ENCODE peak calls at places on chromosomes 1 and 21, in seven cellular contexts. K is T1000; O is dermis microvascular lymphatic vessel endothelial cell; P is astrocyte of the cerebellum; G is activated CD4-positive, alpha-beta T cell treated with anti-CD3 and anti-CD28 coated beads for 48 hours; I is dorsolateral prefrontal cortex; S is H7. D is an unnamed sample.

GRCh38 chr1:108881369-108881768 is 4.6 kb downstream of the GPSM2 start:
- DNase-seq in I (no peak), P (no peak), S (no peak), O (no peak), K (no peak), G (no peak), D (peak; percentile 48)

GRCh38 chr1:89331890-89332289 is 32.0 kb upstream of the GBP6 start:
- DNase-seq in P (no peak), O (no peak), S (no peak), I (no peak), K (no peak), G (no peak), D (no peak)

GRCh38 chr21:45129231-45129923 is 55.0 kb downstream of the ADARB1 start:
- DNase-seq in I (no peak), O (peak; percentile 67), G (no peak), S (no peak), K (no peak), P (no peak), D (peak; percentile 64)

GRCh38 chr1:200510228-200510623 is 100.4 kb upstream of the ZNF281 start:
- DNase-seq in S (peak; percentile 77), P (peak; percentile 83), G (peak; percentile 76), O (peak; percentile 83), I (peak; percentile 69), K (peak; percentile 52), D (peak; percentile 78)

GRCh38 chr1:24138481-24139158 is 4.3 kb downstream of the IL22RA1 start:
- DNase-seq in G (no peak), P (no peak), O (no peak), I (no peak), K (no peak), S (no peak), D (no peak)

GRCh38 chr1:151372411-151372934 is at the start of gene SELENBP1:
- DNase-seq in O (peak; percentile 19), K (no peak), I (peak; percentile 61), P (peak; percentile 15), S (peak; percentile 79), G (no peak), D (peak; percentile 76)

GRCh38 chr1:223765036-223765718 is 52.8 kb downstream of the CAPN2 start:
- DNase-seq in S (no peak), G (no peak), I (peak; percentile 68), P (no peak), O (no peak), K (no peak), D (peak; percentile 34)

GRCh38 chr1:232226197-232226681 is 403.7 kb downstream of the SIPA1L2 start:
- DNase-seq in S (peak; percentile 33), G (peak; percentile 37), K (peak; percentile 68), P (peak; percentile 70), I (no peak), O (no peak), D (peak; percentile 93)

GRCh38 chr1:42947965-42948732 is 10.5 kb downstream of the SLC2A1 start:
- DNase-seq in G (no peak), I (no peak), K (no peak), S (no peak), P (no peak), O (no peak), D (no peak)

GRCh38 chr1:41659159-41659495 is 174.6 kb upstream of the EDN2 start:
- DNase-seq in S (no peak), K (no peak), O (no peak), G (no peak), P (no peak), I (no peak), D (no peak)

GRCh38 chr1:3405974-3406867 is 48.2 kb upstream of the ARHGEF16 start:
- DNase-seq in S (no peak), I (no peak), G (no peak), P (no peak), K (no peak), O (no peak), D (no peak)

GRCh38 chr1:89563957-89564604 is 39.5 kb downstream of the LRRC8B start:
- DNase-seq in S (no peak), K (no peak), I (no peak), G (no peak), P (no peak), O (no peak), D (no peak)

GRCh38 chr1:50959303-50959912 is 659 bp downstream of the FAF1 start:
- DNase-seq in G (no peak), I (peak; percentile 40), P (no peak), S (no peak), O (peak; percentile 58), K (peak; percentile 24), D (peak; percentile 60)

GRCh38 chr1:241702436-241702835 is 50.4 kb downstream of the WDR64 start:
- DNase-seq in P (no peak), O (no peak), S (no peak), K (peak; percentile 31), I (no peak), G (no peak), D (peak; percentile 78)

GRCh38 chr1:180168786-180169640 is 14.3 kb downstream of the QSOX1 start:
- DNase-seq in G (peak; percentile 61), I (no peak), S (peak; percentile 92), O (peak; percentile 64), K (no peak), P (no peak), D (peak; percentile 49)

GRCh38 chr1:235019456-235019855 is 109.2 kb downstream of the TOMM20 start:
- DNase-seq in K (no peak), P (no peak), I (no peak), S (no peak), G (no peak), O (no peak), D (no peak)

GRCh38 chr21:36768496-36768895 is 69.6 kb downstream of the SIM2 start:
- DNase-seq in S (no peak), K (no peak), I (no peak), P (no peak), G (no peak), O (no peak), D (no peak)

GRCh38 chr1:51897699-51898031 is 19.1 kb upstream of the NRDC start:
- DNase-seq in I (no peak), P (peak; percentile 40), G (no peak), S (no peak), K (no peak), O (peak; percentile 84), D (peak; percentile 96)

GRCh38 chr1:168260393-168260792 is 20.3 kb upstream of the TBX19 start:
- DNase-seq in K (no peak), G (no peak), S (no peak), O (no peak), P (no peak), I (no peak), D (no peak)

GRCh38 chr21:34834852-34835501 is 166.2 kb downstream of the CLIC6 start:
- DNase-seq in K (no peak), I (no peak), P (no peak), G (no peak), O (no peak), S (no peak), D (no peak)

GRCh38 chr1:1806890-1807289 is 28.6 kb upstream of the NADK start:
- DNase-seq in S (no peak), P (no peak), G (no peak), K (no peak), O (no peak), I (no peak), D (no peak)